ENCODE peak calls at places on chromosomes 6 and 20, in eight cellular contexts. K is foreskin keratinocyte; B is hepatocyte; C is HCT116; I is CD8-positive, alpha-beta T cell; N is astrocyte; Q is lower lobe of right lung; P is left ventricle myocardium inferior. H is an unnamed sample.

GRCh38 chr20:16412896-16413295 is 160.4 kb downstream of the KIF16B start:
- DNase-seq in K (no peak), B (no peak), C (no peak), I (no peak), N (no peak), Q (no peak), P (no peak), H (no peak)

GRCh38 chr20:14637441-14637840 is 300.0 kb upstream of the FLRT3 start:
- DNase-seq in K (no peak), B (no peak), C (no peak), I (no peak), N (no peak), Q (no peak), P (no peak), H (no peak)

GRCh38 chr20:11324990-11325389 is 592.7 kb upstream of the BTBD3 start:
- DNase-seq in K (no peak), B (no peak), C (no peak), I (no peak), N (no peak), Q (no peak), P (no peak), H (no peak)

GRCh38 chr6:22239261-22239660 is 57.6 kb downstream of the PRL start:
- DNase-seq in K (no peak), B (no peak), C (no peak), I (no peak), N (no peak), Q (no peak), P (no peak), H (no peak)

GRCh38 chr6:25488156-25488555 is 163.9 kb upstream of the SCGN start:
- DNase-seq in K (no peak), B (no peak), C (no peak), I (no peak), N (no peak), Q (no peak), P (no peak), H (no peak)

GRCh38 chr6:106122941-106123337 is 36.8 kb downstream of the PRDM1 start:
- DNase-seq in K (no peak), B (no peak), C (no peak), I (no peak), N (no peak), Q (no peak), P (no peak), H (no peak)

GRCh38 chr20:37911838-37912273 is 8.9 kb downstream of the VSTM2L start:
- DNase-seq in K (no peak), B (peak), C (no peak), I (no peak), N (peak), Q (no peak), P (peak), H (peak)

GRCh38 chr6:15500901-15501805 is 161.7 kb downstream of the DTNBP1 start:
- DNase-seq in K (no peak), B (no peak), C (no peak), I (no peak), N (no peak), Q (no peak), P (no peak), H (no peak)

GRCh38 chr6:44004625-44005506 is 122.4 kb downstream of the MRPL14 start:
- DNase-seq in K (no peak), B (no peak), C (no peak), I (no peak), N (no peak), Q (no peak), P (peak), H (peak)
- H3K27ac ChIP-seq in K (no peak), B (no peak), C (no peak), I (no peak), N (no peak), Q (no peak), P (peak), H (no peak)

DNA sequence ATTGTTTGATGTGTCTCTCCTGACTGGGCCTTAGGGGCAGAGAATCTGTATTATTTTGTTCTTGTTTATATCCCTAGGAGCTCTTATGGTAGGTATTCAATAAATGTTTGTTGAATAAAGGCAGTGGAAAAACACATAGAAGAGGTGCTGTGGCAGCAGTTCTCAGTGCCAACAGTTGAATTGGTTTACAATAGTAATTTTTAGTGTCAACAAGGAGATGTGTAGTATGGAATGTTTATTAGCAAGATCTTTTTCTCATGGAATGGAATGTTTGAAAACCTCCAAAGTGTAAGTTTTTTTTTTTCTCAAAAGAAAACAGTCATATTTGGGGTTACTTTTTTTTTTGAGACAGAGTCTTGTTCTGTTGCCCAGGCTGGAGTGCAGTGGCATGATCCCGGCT is 28.0 kb downstream of the ASXL1 start:
- DNase-seq in K (no peak), B (no peak), C (no peak), I (no peak), N (peak), Q (no peak), P (no peak), H (no peak)
- H3K27ac ChIP-seq in K (no peak), B (peak), C (no peak), I (no peak), N (no peak), Q (no peak), P (no peak), H (peak)

DNA sequence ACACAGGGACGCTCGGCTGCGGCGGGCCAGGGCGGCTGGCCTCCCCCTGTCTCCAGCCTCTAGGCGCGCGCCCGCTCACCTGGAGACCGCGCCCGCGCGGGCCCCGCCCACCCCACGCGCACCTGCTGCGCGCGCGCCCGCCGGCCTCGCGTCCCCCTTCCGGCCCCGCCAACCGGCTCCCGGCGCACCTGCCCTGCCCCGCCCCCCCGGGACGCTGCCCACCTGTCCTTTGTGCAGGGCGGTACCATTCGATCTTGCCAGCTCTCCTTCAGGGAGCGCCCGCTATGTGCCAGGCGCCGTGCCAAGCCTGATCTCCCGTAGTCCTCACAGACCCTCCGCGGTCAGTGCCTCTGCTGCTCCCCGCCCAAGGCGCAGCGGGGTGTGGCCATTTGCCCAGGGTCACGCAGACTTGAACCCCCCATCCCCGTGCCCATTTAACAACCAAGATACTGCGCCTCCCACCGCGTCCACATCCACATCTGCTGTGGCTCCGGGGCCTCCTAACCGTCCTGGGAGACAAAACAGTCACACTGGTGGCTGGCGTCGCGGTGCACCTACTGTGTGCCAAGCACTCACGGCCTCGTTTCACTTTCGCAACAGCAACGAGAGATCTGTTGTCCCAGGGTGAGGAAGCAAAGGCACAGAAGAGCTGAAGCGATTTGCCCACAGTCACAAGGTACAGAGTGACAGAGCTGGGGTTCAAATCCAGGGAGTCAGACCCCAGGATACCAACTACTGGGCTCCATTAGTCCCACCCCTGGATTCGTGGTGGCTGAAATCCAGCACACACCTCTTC is 48.1 kb downstream of the NOL4L start:
- DNase-seq in K (no peak), B (peak), C (no peak), I (peak), N (no peak), Q (peak), P (no peak), H (peak)
- H3K27ac ChIP-seq in K (no peak), B (peak), C (no peak), I (peak), N (no peak), Q (peak), P (no peak), H (peak)

GRCh38 chr6:145705561-145705960 is 29.8 kb downstream of the EPM2A start:
- DNase-seq in K (no peak), B (no peak), C (no peak), I (no peak), N (peak), Q (no peak), P (no peak), H (no peak)
- H3K27ac ChIP-seq in K (no peak), B (no peak), C (no peak), I (no peak), N (no peak), Q (no peak), P (no peak), H (no peak)

H was measured in CD4-positive, CD25-positive, alpha-beta regulatory T cell.